ENCODE peak calls at places on chromosomes 1 and 21, in four cellular contexts. P is spleen, U is sigmoid colon, T is K562. K is an unnamed sample.

GRCh38 chr1:85361106-85361505 is 84.7 kb upstream of the BCL10 start:
- DNase-seq in T (no peak), P (no peak), U (no peak), K (no peak)

GRCh38 chr21:15560383-15561056 is 169.3 kb upstream of the USP25 start:
- DNase-seq in U (no peak), T (no peak), P (no peak), K (no peak)

GRCh38 chr21:39014751-39015150 is 168.5 kb downstream of the PSMG1 start:
- DNase-seq in U (no peak), P (no peak), T (no peak), K (no peak)

GRCh38 chr1:17878837-17879236 is 123.7 kb downstream of the ACTL8 start:
- DNase-seq in T (no peak), P (peak), U (no peak), K (peak)

GRCh38 chr1:240492832-240493440 is 119.0 kb downstream of the GREM2 start:
- DNase-seq in T (peak), P (no peak), U (no peak), K (no peak)

GRCh38 chr21:26124421-26124833 is 46.1 kb downstream of the APP start:
- DNase-seq in P (no peak), U (no peak), T (no peak), K (no peak)

GRCh38 chr1:88741413-88741812 is 57.3 kb downstream of the PKN2 start:
- DNase-seq in U (no peak), T (no peak), P (no peak), K (no peak)

GRCh38 chr21:22711636-22712035 is 1713.4 kb downstream of the NCAM2 start:
- DNase-seq in T (no peak), U (no peak), P (no peak), K (no peak)

GRCh38 chr1:203378529-203379271 is 27.8 kb upstream of the FMOD start:
- DNase-seq in T (no peak), U (no peak), P (no peak), K (no peak)

GRCh38 chr1:156599811-156600210 is 1.5 kb downstream of the GPATCH4 start:
- DNase-seq in P (no peak), T (no peak), U (no peak), K (no peak)

DNA sequence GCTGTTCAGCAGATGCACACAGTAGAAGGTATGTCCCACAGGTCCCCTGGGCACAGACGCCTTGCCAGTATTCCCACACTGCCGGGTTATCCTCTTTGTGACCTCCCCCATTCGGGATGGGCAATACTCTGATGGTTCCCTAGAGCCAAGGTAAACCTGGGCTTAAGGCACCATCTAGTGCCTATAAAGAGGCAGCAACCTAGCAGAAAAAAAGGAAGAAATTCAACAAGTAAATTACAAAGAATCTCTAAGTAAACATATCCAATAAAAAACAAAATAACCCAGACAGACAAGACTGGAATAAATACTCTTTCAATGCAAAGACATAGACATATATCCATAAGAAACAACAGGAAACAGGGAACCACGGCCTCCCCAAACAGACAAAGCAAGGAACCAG is 39.4 kb downstream of the HSF2BP start:
- DNase-seq in U (no peak), P (no peak), T (no peak), K (no peak)
- TF ChIP-seq CTCF in U (no peak), P (no peak), T (peak), K (no peak)

GRCh38 chr21:41641510-41641815 is 125.4 kb downstream of the RIPK4 start:
- DNase-seq in T (no peak), U (no peak), P (no peak), K (no peak)

GRCh38 chr21:41642399-41642798 is 124.5 kb downstream of the RIPK4 start:
- DNase-seq in P (no peak), T (no peak), U (no peak), K (no peak)

GRCh38 chr21:41640756-41641509 is 125.9 kb downstream of the RIPK4 start:
- DNase-seq in P (no peak), U (no peak), T (no peak), K (peak)

GRCh38 chr21:41643246-41643966 is 123.4 kb downstream of the RIPK4 start:
- DNase-seq in U (no peak), T (no peak), P (no peak), K (no peak)

GRCh38 chr21:41641821-41642368 is 125.0 kb downstream of the RIPK4 start:
- DNase-seq in U (peak), P (no peak), T (no peak), K (no peak)
- TF ChIP-seq POLR2AphosphoS5 in U (peak), P (no peak), T (no peak), K (no peak)

GRCh38 chr1:151716405-151716762 is 219 bp downstream of the CELF3 start:
- DNase-seq in P (no peak), U (no peak), T (no peak), K (no peak)
- TF ChIP-seq CTCF in P (no peak), U (no peak), T (no peak), K (no peak)

GRCh38 chr1:15802234-15802965 is 5.0 kb downstream of the UQCRHL start:
- DNase-seq in T (peak), P (no peak), U (no peak), K (no peak)

GRCh38 chr1:15796086-15796462 is 11.4 kb downstream of the UQCRHL start:
- DNase-seq in T (peak), U (no peak), P (no peak), K (no peak)

GRCh38 chr1:15797614-15798390 is 9.6 kb downstream of the UQCRHL start:
- DNase-seq in T (peak), U (no peak), P (no peak), K (no peak)

GRCh38 chr1:15799928-15800835 is 7.3 kb downstream of the UQCRHL start:
- DNase-seq in T (peak), P (no peak), U (peak), K (no peak)

DNA sequence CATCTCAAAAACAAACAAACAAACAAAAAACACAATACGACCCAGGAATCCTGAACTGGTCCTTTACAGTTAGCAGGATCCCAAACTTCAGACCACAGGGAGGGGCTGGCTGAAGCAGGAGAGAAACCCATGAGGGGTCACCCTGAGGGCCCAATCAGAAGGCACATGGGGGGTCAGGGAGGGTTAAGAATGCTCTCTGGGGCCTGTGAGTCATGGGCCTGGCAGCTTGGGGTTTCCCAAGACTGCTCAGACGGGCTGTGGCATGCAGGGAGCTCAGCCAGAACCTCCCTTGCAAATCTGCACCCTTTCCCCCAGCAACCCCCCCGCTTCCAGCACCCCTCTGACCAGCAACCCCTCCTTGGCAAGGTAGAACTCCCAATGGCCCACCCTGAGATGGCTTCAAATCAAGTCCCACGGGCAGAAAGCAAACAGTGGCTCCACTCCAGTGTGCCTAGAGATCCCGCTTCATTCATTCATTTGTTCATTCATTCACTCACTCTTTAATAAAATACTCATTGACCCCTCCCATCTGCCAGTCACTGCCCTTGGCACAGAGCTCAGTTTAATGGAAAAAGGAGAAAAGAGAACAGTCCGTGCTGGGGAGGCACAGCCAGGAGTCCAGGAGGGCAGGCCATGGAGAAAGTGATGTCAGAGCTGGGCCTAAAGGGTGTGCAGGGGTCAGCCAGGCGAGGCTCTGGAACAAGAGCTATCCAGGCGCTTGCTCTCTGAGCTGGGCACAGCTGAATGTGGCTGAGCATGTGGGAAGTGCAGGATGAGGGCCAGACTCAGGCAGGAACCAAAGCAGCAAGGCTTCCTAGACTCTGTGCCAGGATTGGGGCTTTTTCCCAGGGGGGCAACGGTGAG is 8.2 kb downstream of the UQCRHL start:
- DNase-seq in U (peak), P (no peak), T (peak), K (peak)
- TF ChIP-seq POLR2AphosphoS5 in U (peak), P (peak), T (no peak), K (peak)

DNA sequence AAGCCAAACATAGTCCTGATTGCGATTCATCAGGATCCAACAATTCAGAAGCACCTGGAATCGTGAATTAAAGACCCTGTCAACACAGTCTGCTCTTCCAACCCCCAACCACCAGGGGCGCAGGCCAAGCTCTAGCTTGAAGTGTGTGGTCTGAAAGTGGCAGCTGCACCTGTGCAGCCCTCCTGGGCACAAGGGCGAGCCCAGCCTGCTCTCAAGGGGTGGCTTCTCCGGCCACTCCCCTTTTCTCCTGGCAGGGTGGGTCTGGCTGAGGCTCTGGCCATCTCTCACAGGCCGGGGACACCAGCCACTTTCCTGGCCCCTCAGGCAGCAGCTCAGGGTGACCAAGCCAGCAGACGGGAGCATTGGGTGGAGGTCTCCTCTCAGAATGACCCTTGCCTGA is 62.3 kb downstream of the SLC66A1 start:
- DNase-seq in U (no peak), P (no peak), T (peak), K (no peak)
- TF ChIP-seq CTCF in U (no peak), P (no peak), T (peak), K (no peak)

DNA sequence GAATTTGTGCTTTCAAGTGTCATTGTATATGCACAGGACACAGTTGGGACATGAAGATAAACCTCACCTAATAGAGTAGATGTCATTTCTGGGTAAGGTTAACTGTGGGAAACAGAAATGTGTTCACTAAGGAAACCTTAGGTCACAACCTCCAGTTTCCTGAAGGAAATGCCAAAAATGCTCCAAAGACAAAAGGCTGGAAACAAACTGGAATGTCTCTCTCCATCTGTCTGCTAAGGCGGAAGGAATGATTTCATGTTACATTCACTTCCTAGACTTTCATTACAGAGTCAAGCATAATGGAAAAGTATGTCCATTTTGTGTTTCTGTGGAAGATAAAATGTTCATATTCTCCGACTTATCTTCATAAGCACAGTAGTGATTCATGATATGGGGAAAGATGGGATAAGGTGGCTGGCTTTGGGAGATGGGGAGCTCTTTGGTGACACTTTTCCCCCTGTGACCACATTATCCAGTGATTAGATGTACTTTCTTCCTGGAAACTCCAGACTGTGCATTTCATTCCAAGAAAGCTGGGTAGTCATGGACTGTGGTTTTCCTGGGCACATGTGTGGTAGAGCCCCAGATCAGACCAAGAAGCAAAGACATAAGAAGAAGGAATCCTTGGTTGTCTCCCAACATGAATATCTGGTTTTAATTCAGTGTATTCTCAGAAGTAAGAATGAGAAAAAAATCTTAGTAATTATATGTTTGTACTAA is 5.7 kb downstream of the S1PR1 start:
- DNase-seq in P (no peak), U (no peak), T (no peak), K (no peak)
- TF ChIP-seq POLR2AphosphoS5 in P (no peak), U (peak), T (no peak), K (no peak)

K was measured in suprapubic skin.